ENCODE peak calls at places on chromosome 12, in ten cellular contexts. H, X, R, W, J, K, Z, G, P and E are unnamed samples.

GRCh38 chr12:79934309-79935020 is 432 bp downstream of the PPP1R12A start:
- DNase-seq in H (peak), X (peak), R (peak), W (no peak), J (peak), K (peak), Z (peak), G (peak), P (peak), E (peak)

GRCh38 chr12:27838543-27838942 is 58.5 kb upstream of the MANSC4 start:
- DNase-seq in H (no peak), X (no peak), R (no peak), W (no peak), J (no peak), K (no peak), Z (no peak), G (no peak), P (no peak), E (no peak)

GRCh38 chr12:111056618-111057521 is 136.5 kb upstream of the MYL2 start:
- DNase-seq in H (no peak), X (no peak), R (peak), W (peak), J (peak), K (peak), Z (no peak), G (peak), P (peak), E (peak)

GRCh38 chr12:109881752-109882151 is 1.4 kb upstream of the GLTP start:
- DNase-seq in H (no peak), X (no peak), R (no peak), W (no peak), J (no peak), K (no peak), Z (no peak), G (no peak), P (no peak), E (no peak)

GRCh38 chr12:82912406-82912805 is 225.7 kb downstream of the TMTC2 start:
- DNase-seq in H (no peak), X (no peak), R (no peak), W (no peak), J (peak), K (no peak), Z (no peak), G (no peak), P (no peak), E (no peak)

GRCh38 chr12:31572900-31573299 is 18.0 kb downstream of the DENND5B start:
- DNase-seq in H (no peak), X (no peak), R (no peak), W (no peak), J (no peak), K (no peak), Z (no peak), G (no peak), P (no peak), E (no peak)

GRCh38 chr12:29428630-29429029 is 47.7 kb upstream of the ERGIC2 start:
- DNase-seq in H (no peak), X (no peak), R (no peak), W (no peak), J (peak), K (no peak), Z (no peak), G (no peak), P (no peak), E (no peak)

GRCh38 chr12:11826607-11827006 is 177.1 kb downstream of the ETV6 start:
- DNase-seq in H (no peak), X (no peak), R (no peak), W (no peak), J (no peak), K (no peak), Z (no peak), G (no peak), P (no peak), E (no peak)

GRCh38 chr12:57888407-57889157 is 42.1 kb upstream of the CTDSP2 start:
- DNase-seq in H (no peak), X (no peak), R (no peak), W (no peak), J (peak), K (peak), Z (peak), G (no peak), P (no peak), E (no peak)

GRCh38 chr12:94175763-94176660 is 27.6 kb downstream of the PLXNC1 start:
- DNase-seq in H (no peak), X (no peak), R (no peak), W (no peak), J (no peak), K (no peak), Z (no peak), G (no peak), P (no peak), E (no peak)

GRCh38 chr12:62270872-62271271 is 10.7 kb downstream of the USP15 start:
- DNase-seq in H (no peak), X (no peak), R (no peak), W (no peak), J (no peak), K (no peak), Z (no peak), G (no peak), P (no peak), E (no peak)

GRCh38 chr12:64010069-64010686 is 165.7 kb downstream of the SRGAP1 start:
- DNase-seq in H (no peak), X (peak), R (no peak), W (no peak), J (peak), K (no peak), Z (no peak), G (no peak), P (no peak), E (no peak)

GRCh38 chr12:80676856-80677255 is 30.6 kb upstream of the MYF6 start:
- DNase-seq in H (no peak), X (no peak), R (no peak), W (no peak), J (no peak), K (no peak), Z (no peak), G (no peak), P (no peak), E (no peak)

GRCh38 chr12:77855548-77855947 is 24.9 kb downstream of the NAV3 start:
- DNase-seq in H (no peak), X (no peak), R (no peak), W (no peak), J (no peak), K (no peak), Z (no peak), G (no peak), P (no peak), E (no peak)

GRCh38 chr12:56097738-56098137 is 6.6 kb upstream of the PA2G4 start:
- DNase-seq in H (no peak), X (no peak), R (no peak), W (no peak), J (no peak), K (no peak), Z (no peak), G (no peak), P (no peak), E (no peak)

GRCh38 chr12:127148318-127148717 is 1118.7 kb upstream of the TMEM132C start:
- DNase-seq in H (no peak), X (no peak), R (no peak), W (no peak), J (no peak), K (no peak), Z (no peak), G (no peak), P (no peak), E (no peak)